ENCODE peak calls at places on chromosomes 7 and 10, in five cellular contexts. L, B, R, H and M are unnamed samples.

GRCh38 chr7:41244246-41244645 is 458.6 kb downstream of the INHBA start:
- DNase-seq in L (peak), B (no peak), R (no peak), H (no peak), M (no peak)

GRCh38 chr7:137169282-137169698 is 174.2 kb downstream of the PTN start:
- DNase-seq in L (peak), B (peak), R (no peak), H (peak), M (no peak)

GRCh38 chr7:39525926-39526325 is 40.3 kb upstream of the YAE1 start:
- DNase-seq in L (no peak), B (no peak), R (no peak), H (peak), M (no peak)

GRCh38 chr7:79520543-79520942 is 67.1 kb upstream of the MAGI2 start:
- DNase-seq in L (no peak), B (no peak), R (no peak), H (no peak), M (no peak)

GRCh38 chr7:50209461-50210161 is 94.9 kb upstream of the IKZF1 start:
- DNase-seq in L (no peak), B (no peak), R (peak), H (no peak), M (no peak)

GRCh38 chr10:5033061-5033770 is 29.6 kb upstream of the AKR1C2 start:
- DNase-seq in L (peak), B (no peak), R (no peak), H (peak), M (no peak)

GRCh38 chr7:131533151-131533559 is 23.3 kb downstream of the PODXL start:
- DNase-seq in L (no peak), B (no peak), R (no peak), H (no peak), M (peak)

GRCh38 chr7:45241339-45242109 is 83.9 kb downstream of the RAMP3 start:
- DNase-seq in L (no peak), B (no peak), R (no peak), H (no peak), M (no peak)

GRCh38 chr10:122565766-122566206 is 5.2 kb downstream of the DMBT1 start:
- DNase-seq in L (peak), B (peak), R (peak), H (peak), M (no peak)

GRCh38 chr10:122568551-122568950 is 8.0 kb downstream of the DMBT1 start:
- DNase-seq in L (no peak), B (no peak), R (no peak), H (no peak), M (no peak)

GRCh38 chr10:122566632-122567031 is 6.1 kb downstream of the DMBT1 start:
- DNase-seq in L (no peak), B (no peak), R (no peak), H (no peak), M (no peak)

GRCh38 chr10:122564980-122565379 is 4.4 kb downstream of the DMBT1 start:
- DNase-seq in L (no peak), B (no peak), R (no peak), H (no peak), M (no peak)

GRCh38 chr10:122567056-122567660 is 6.6 kb downstream of the DMBT1 start:
- DNase-seq in L (no peak), B (no peak), R (no peak), H (peak), M (no peak)
- TF ChIP-seq CTCF in L (peak), B (peak), R (no peak), H (peak), M (peak)

GRCh38 chr7:99616359-99617186 is at the start of gene ZSCAN25:
- DNase-seq in L (peak), B (peak), R (peak), H (peak), M (no peak)
- TF ChIP-seq CTCF in L (peak), B (no peak), R (no peak), H (no peak), M (peak)

GRCh38 chr10:102327002-102327401 is 68.5 kb upstream of the NFKB2 start:
- DNase-seq in L (no peak), B (no peak), R (no peak), H (no peak), M (no peak)
- TF ChIP-seq CTCF in L (no peak), B (no peak), R (no peak), H (no peak), M (no peak)

GRCh38 chr7:2862831-2863361 is 18.8 kb upstream of the GNA12 start:
- DNase-seq in L (no peak), B (no peak), R (no peak), H (no peak), M (no peak)

GRCh38 chr7:2863461-2864066 is 19.5 kb upstream of the GNA12 start:
- DNase-seq in L (peak), B (peak), R (peak), H (peak), M (no peak)

GRCh38 chr7:2864204-2864985 is 20.3 kb upstream of the GNA12 start:
- DNase-seq in L (no peak), B (no peak), R (no peak), H (peak), M (no peak)

GRCh38 chr7:2866601-2867000 is 22.5 kb upstream of the GNA12 start:
- DNase-seq in L (no peak), B (no peak), R (no peak), H (no peak), M (no peak)

GRCh38 chr7:2864999-2865670 is 21.0 kb upstream of the GNA12 start:
- DNase-seq in L (peak), B (peak), R (no peak), H (peak), M (no peak)
- TF ChIP-seq CTCF in L (peak), B (peak), R (peak), H (peak), M (peak)

GRCh38 chr10:110600487-110601101 is 33.1 kb downstream of the SMC3 start:
- DNase-seq in L (peak), B (no peak), R (no peak), H (peak), M (no peak)
- TF ChIP-seq CTCF in L (peak), B (no peak), R (no peak), H (peak), M (peak)

DNA sequence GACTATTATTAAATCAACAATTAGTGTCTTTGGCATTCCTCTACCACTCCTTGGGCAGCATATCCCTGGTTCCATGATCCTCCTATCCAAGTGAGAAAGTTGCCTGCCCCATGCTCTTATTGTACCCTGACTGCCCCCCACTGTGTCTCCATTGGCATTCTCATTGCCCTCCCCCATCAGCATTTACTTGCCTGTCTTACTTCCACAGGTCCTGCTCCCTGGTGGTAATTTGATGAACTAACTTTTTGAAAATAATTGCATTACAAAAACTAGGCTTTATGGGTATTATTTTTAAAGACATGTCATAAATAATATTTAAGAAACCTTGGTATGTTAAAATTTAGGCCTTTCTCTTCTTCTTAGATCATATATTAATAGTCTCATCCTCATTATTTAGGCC is 346.4 kb downstream of the PCLO start:
- DNase-seq in L (no peak), B (no peak), R (no peak), H (no peak), M (no peak)
- TF ChIP-seq CTCF in L (peak), B (no peak), R (no peak), H (no peak), M (peak)

DNA sequence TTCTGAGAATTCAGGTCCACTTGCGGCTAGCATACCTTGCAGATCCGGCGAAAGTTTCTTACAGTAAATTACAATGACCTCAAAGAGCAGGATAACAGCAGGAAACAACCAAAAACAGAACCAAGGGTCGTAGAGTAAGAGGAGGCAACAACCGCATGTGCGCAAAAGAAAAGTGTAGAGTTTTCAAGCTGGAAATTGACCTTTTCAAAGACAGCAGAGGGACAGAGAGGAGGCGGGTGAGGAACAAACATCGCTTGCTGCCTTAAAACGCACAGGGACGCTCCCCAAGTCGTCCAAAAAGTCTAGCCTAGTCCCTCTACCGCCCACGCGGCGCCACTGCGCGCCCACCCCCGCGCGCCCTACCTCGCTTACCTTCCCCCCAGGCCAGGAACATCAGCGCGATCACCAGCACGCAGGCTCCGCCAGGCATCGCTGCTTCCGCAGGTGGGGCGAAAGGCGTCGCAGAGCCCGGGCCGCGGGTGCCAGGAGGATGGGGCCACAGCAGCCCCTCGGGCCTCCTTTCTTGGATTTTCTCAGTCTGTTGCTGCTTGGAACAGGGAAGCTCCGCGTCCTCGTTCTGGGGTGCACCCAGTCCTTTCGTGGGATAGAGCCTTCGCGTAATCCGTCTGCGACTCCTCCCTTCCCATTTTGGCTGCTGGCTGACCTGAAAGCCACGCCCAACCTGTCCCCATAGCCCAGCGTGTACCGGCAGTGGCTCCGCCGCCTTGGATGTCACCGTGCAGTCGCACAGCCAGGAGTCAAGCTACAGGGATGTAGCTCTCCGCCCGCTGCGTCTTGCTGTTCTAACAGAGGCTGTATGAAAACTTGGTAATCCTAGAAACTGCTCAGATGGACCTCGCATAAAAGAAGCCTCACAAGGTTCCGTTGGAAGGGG is at the start of gene VWDE:
- DNase-seq in L (no peak), B (peak), R (no peak), H (peak), M (peak)
- TF ChIP-seq CTCF in L (no peak), B (no peak), R (no peak), H (no peak), M (no peak)